ENCODE peak calls at places on chromosomes 11 and 22, in nine cellular contexts. One of them, this sample, is unnamed.

GRCh38 chr22:35065796-35066218 is at the start of gene ISX:
- DNase-seq in breast epithelium: no peak
- DNase-seq in tibial artery: no peak
- DNase-seq in psoas muscle: no peak
- DNase-seq in stomach: no peak
- DNase-seq in mucosa of descending colon: peak; percentile 79
- DNase-seq in tibial nerve: no peak
- DNase-seq in thyroid gland: no peak
- DNase-seq in upper lobe of right lung: no peak
- DNase-seq in this sample: no peak

GRCh38 chr11:68998390-68998911 is 14.6 kb downstream of the MRGPRF start:
- DNase-seq in breast epithelium: no peak
- DNase-seq in tibial artery: peak; percentile 64
- DNase-seq in psoas muscle: peak; percentile 50
- DNase-seq in stomach: no peak
- DNase-seq in mucosa of descending colon: no peak
- DNase-seq in tibial nerve: peak; percentile 9
- DNase-seq in thyroid gland: no peak
- DNase-seq in upper lobe of right lung: peak; percentile 42
- DNase-seq in this sample: peak; percentile 21

GRCh38 chr11:95245038-95245437 is 14.0 kb upstream of the SESN3 start:
- DNase-seq in breast epithelium: no peak
- DNase-seq in tibial artery: no peak
- DNase-seq in psoas muscle: no peak
- DNase-seq in stomach: no peak
- DNase-seq in mucosa of descending colon: no peak
- DNase-seq in tibial nerve: no peak
- DNase-seq in thyroid gland: no peak
- DNase-seq in upper lobe of right lung: no peak
- DNase-seq in this sample: no peak

GRCh38 chr11:119585038-119585666 is 143.8 kb downstream of the NECTIN1 start:
- DNase-seq in breast epithelium: peak; percentile 70
- DNase-seq in tibial artery: no peak
- DNase-seq in psoas muscle: no peak
- DNase-seq in stomach: peak; percentile 48
- DNase-seq in mucosa of descending colon: peak; percentile 11
- DNase-seq in tibial nerve: no peak
- DNase-seq in thyroid gland: peak; percentile 43
- DNase-seq in upper lobe of right lung: no peak
- DNase-seq in this sample: peak; percentile 79

GRCh38 chr11:8230178-8230859 is 33.4 kb downstream of the LMO1 start:
- DNase-seq in breast epithelium: no peak
- DNase-seq in tibial artery: no peak
- DNase-seq in psoas muscle: no peak
- DNase-seq in stomach: no peak
- DNase-seq in mucosa of descending colon: no peak
- DNase-seq in tibial nerve: no peak
- DNase-seq in thyroid gland: no peak
- DNase-seq in upper lobe of right lung: peak; percentile 56
- DNase-seq in this sample: no peak

GRCh38 chr11:15580775-15581095 is 466.0 kb downstream of the INSC start:
- DNase-seq in breast epithelium: no peak
- DNase-seq in tibial artery: no peak
- DNase-seq in psoas muscle: no peak
- DNase-seq in stomach: no peak
- DNase-seq in mucosa of descending colon: no peak
- DNase-seq in tibial nerve: no peak
- DNase-seq in thyroid gland: no peak
- DNase-seq in upper lobe of right lung: no peak
- DNase-seq in this sample: no peak

GRCh38 chr11:12017243-12017678 is 8.8 kb upstream of the DKK3 start:
- DNase-seq in breast epithelium: no peak
- DNase-seq in tibial artery: no peak
- DNase-seq in psoas muscle: no peak
- DNase-seq in stomach: no peak
- DNase-seq in mucosa of descending colon: no peak
- DNase-seq in tibial nerve: no peak
- DNase-seq in thyroid gland: no peak
- DNase-seq in upper lobe of right lung: no peak
- DNase-seq in this sample: no peak

GRCh38 chr11:65865550-65866172 is 5.4 kb downstream of the MUS81 start:
- DNase-seq in breast epithelium: no peak
- DNase-seq in tibial artery: no peak
- DNase-seq in psoas muscle: peak; percentile 34
- DNase-seq in stomach: no peak
- DNase-seq in mucosa of descending colon: no peak
- DNase-seq in tibial nerve: no peak
- DNase-seq in thyroid gland: no peak
- DNase-seq in upper lobe of right lung: peak; percentile 57
- DNase-seq in this sample: peak; percentile 62

GRCh38 chr11:111283945-111284481 is 14.3 kb upstream of the POU2AF3 start:
- DNase-seq in breast epithelium: no peak
- DNase-seq in tibial artery: no peak
- DNase-seq in psoas muscle: peak; percentile 85
- DNase-seq in stomach: peak; percentile 67
- DNase-seq in mucosa of descending colon: peak; percentile 78
- DNase-seq in tibial nerve: peak; percentile 54
- DNase-seq in thyroid gland: no peak
- DNase-seq in upper lobe of right lung: no peak
- DNase-seq in this sample: peak; percentile 76

GRCh38 chr22:38196791-38197429 is 4.9 kb upstream of the MAFF start:
- DNase-seq in breast epithelium: no peak
- DNase-seq in tibial artery: no peak
- DNase-seq in psoas muscle: no peak
- DNase-seq in stomach: no peak
- DNase-seq in mucosa of descending colon: peak; percentile 59
- DNase-seq in tibial nerve: no peak
- DNase-seq in thyroid gland: peak; percentile 83
- DNase-seq in upper lobe of right lung: no peak
- DNase-seq in this sample: no peak

GRCh38 chr11:72398058-72398758 is 36.1 kb downstream of the CLPB start:
- DNase-seq in breast epithelium: no peak
- DNase-seq in tibial artery: no peak
- DNase-seq in psoas muscle: no peak
- DNase-seq in stomach: no peak
- DNase-seq in mucosa of descending colon: no peak
- DNase-seq in tibial nerve: no peak
- DNase-seq in thyroid gland: peak; percentile 66
- DNase-seq in upper lobe of right lung: no peak
- DNase-seq in this sample: no peak

GRCh38 chr22:35656284-35656752 is 8.1 kb downstream of the APOL6 start:
- DNase-seq in breast epithelium: no peak
- DNase-seq in tibial artery: no peak
- DNase-seq in psoas muscle: no peak
- DNase-seq in stomach: no peak
- DNase-seq in mucosa of descending colon: no peak
- DNase-seq in tibial nerve: no peak
- DNase-seq in thyroid gland: no peak
- DNase-seq in upper lobe of right lung: no peak
- DNase-seq in this sample: no peak

GRCh38 chr22:21994881-21995444 is 12.4 kb upstream of the TOP3B start:
- DNase-seq in breast epithelium: no peak
- DNase-seq in tibial artery: no peak
- DNase-seq in psoas muscle: no peak
- DNase-seq in stomach: no peak
- DNase-seq in mucosa of descending colon: no peak
- DNase-seq in tibial nerve: no peak
- DNase-seq in thyroid gland: no peak
- DNase-seq in upper lobe of right lung: no peak
- DNase-seq in this sample: no peak

GRCh38 chr11:67316882-67317364 is 13.6 kb downstream of the SSH3 start:
- DNase-seq in breast epithelium: no peak
- DNase-seq in tibial artery: no peak
- DNase-seq in psoas muscle: no peak
- DNase-seq in stomach: no peak
- DNase-seq in mucosa of descending colon: no peak
- DNase-seq in tibial nerve: no peak
- DNase-seq in thyroid gland: no peak
- DNase-seq in upper lobe of right lung: no peak
- DNase-seq in this sample: no peak

GRCh38 chr11:1292644-1293618 is 16.5 kb downstream of the TOLLIP start:
- DNase-seq in breast epithelium: no peak
- DNase-seq in tibial artery: peak; percentile 57
- DNase-seq in psoas muscle: peak; percentile 38
- DNase-seq in stomach: no peak
- DNase-seq in mucosa of descending colon: no peak
- DNase-seq in tibial nerve: no peak
- DNase-seq in thyroid gland: no peak
- DNase-seq in upper lobe of right lung: peak; percentile 54
- DNase-seq in this sample: peak; percentile 28

GRCh38 chr11:1295591-1295990 is 13.8 kb downstream of the TOLLIP start:
- DNase-seq in breast epithelium: no peak
- DNase-seq in tibial artery: no peak
- DNase-seq in psoas muscle: no peak
- DNase-seq in stomach: no peak
- DNase-seq in mucosa of descending colon: no peak
- DNase-seq in tibial nerve: no peak
- DNase-seq in thyroid gland: no peak
- DNase-seq in upper lobe of right lung: peak; percentile 62
- DNase-seq in this sample: peak; percentile 22

GRCh38 chr11:1292018-1292643 is 17.3 kb downstream of the TOLLIP start:
- DNase-seq in breast epithelium: no peak
- DNase-seq in tibial artery: no peak
- DNase-seq in psoas muscle: no peak
- DNase-seq in stomach: no peak
- DNase-seq in mucosa of descending colon: no peak
- DNase-seq in tibial nerve: no peak
- DNase-seq in thyroid gland: no peak
- DNase-seq in upper lobe of right lung: no peak
- DNase-seq in this sample: no peak

GRCh38 chr11:1295086-1295485 is 14.3 kb downstream of the TOLLIP start:
- DNase-seq in breast epithelium: no peak
- DNase-seq in tibial artery: no peak
- DNase-seq in psoas muscle: peak; percentile 38
- DNase-seq in stomach: no peak
- DNase-seq in mucosa of descending colon: no peak
- DNase-seq in tibial nerve: no peak
- DNase-seq in thyroid gland: no peak
- DNase-seq in upper lobe of right lung: peak; percentile 51
- DNase-seq in this sample: no peak

DNA sequence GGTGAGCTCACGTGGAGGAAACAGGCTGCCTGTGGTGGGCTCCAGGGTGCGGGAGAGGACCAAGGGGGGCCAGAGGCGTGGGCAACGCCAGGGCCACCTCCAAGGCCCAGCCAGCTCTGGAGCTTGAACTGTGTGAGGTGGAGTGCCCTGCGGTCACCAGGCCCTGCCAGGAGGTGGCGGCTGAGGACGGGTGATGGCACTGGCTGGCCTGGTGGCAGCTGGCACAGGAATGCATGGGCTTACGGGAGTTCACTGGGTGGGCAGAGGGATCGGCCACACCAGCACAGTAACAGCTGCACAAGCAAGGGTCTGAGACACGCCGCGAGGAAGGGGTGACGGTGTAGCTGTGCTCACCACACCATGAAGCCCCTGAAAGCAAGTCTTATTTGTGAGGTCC is 15.8 kb downstream of the TOLLIP start:
- DNase-seq in breast epithelium: no peak
- DNase-seq in tibial artery: no peak
- DNase-seq in psoas muscle: peak; percentile 74
- DNase-seq in stomach: peak; percentile 56
- DNase-seq in mucosa of descending colon: peak; percentile 63
- DNase-seq in tibial nerve: no peak
- DNase-seq in thyroid gland: no peak
- DNase-seq in upper lobe of right lung: peak; percentile 66
- DNase-seq in this sample: peak; percentile 34
- TF ChIP-seq CTCF in breast epithelium: no peak
- TF ChIP-seq CTCF in tibial artery: no peak
- TF ChIP-seq CTCF in psoas muscle: peak; percentile 51
- TF ChIP-seq CTCF in stomach: peak; percentile 11
- TF ChIP-seq CTCF in mucosa of descending colon: no peak
- TF ChIP-seq CTCF in tibial nerve: peak; percentile 11
- TF ChIP-seq CTCF in thyroid gland: no peak
- TF ChIP-seq CTCF in upper lobe of right lung: peak; percentile 24
- TF ChIP-seq CTCF in this sample: no peak

GRCh38 chr11:31953803-31954327 is 137.0 kb upstream of the RCN1 start:
- DNase-seq in breast epithelium: no peak
- DNase-seq in tibial artery: no peak
- DNase-seq in psoas muscle: no peak
- DNase-seq in stomach: no peak
- DNase-seq in mucosa of descending colon: no peak
- DNase-seq in tibial nerve: no peak
- DNase-seq in thyroid gland: no peak
- DNase-seq in upper lobe of right lung: no peak
- DNase-seq in this sample: no peak

GRCh38 chr11:31957674-31958073 is 133.2 kb upstream of the RCN1 start:
- DNase-seq in breast epithelium: no peak
- DNase-seq in tibial artery: no peak
- DNase-seq in psoas muscle: no peak
- DNase-seq in stomach: no peak
- DNase-seq in mucosa of descending colon: no peak
- DNase-seq in tibial nerve: no peak
- DNase-seq in thyroid gland: no peak
- DNase-seq in upper lobe of right lung: no peak
- DNase-seq in this sample: no peak

GRCh38 chr11:31955838-31956237 is 135.0 kb upstream of the RCN1 start:
- DNase-seq in breast epithelium: no peak
- DNase-seq in tibial artery: no peak
- DNase-seq in psoas muscle: no peak
- DNase-seq in stomach: no peak
- DNase-seq in mucosa of descending colon: no peak
- DNase-seq in tibial nerve: no peak
- DNase-seq in thyroid gland: no peak
- DNase-seq in upper lobe of right lung: no peak
- DNase-seq in this sample: no peak

GRCh38 chr11:31958086-31958735 is 132.7 kb upstream of the RCN1 start:
- DNase-seq in breast epithelium: no peak
- DNase-seq in tibial artery: no peak
- DNase-seq in psoas muscle: peak; percentile 77
- DNase-seq in stomach: peak; percentile 60
- DNase-seq in mucosa of descending colon: peak; percentile 72
- DNase-seq in tibial nerve: peak; percentile 19
- DNase-seq in thyroid gland: peak; percentile 50
- DNase-seq in upper lobe of right lung: peak; percentile 77
- DNase-seq in this sample: peak; percentile 56

GRCh38 chr11:31956310-31956709 is 134.6 kb upstream of the RCN1 start:
- DNase-seq in breast epithelium: no peak
- DNase-seq in tibial artery: no peak
- DNase-seq in psoas muscle: no peak
- DNase-seq in stomach: no peak
- DNase-seq in mucosa of descending colon: no peak
- DNase-seq in tibial nerve: no peak
- DNase-seq in thyroid gland: no peak
- DNase-seq in upper lobe of right lung: no peak
- DNase-seq in this sample: no peak
- H3K4me1 ChIP-seq in breast epithelium: no peaks in the 10 kb centered on the region
- H3K4me1 ChIP-seq in tibial artery: no peaks in the 10 kb centered on the region
- H3K4me1 ChIP-seq in psoas muscle: no peaks in the 10 kb centered on the region
- H3K4me1 ChIP-seq in stomach: no peaks in the 10 kb centered on the region
- H3K4me1 ChIP-seq in mucosa of descending colon: no peaks in the 10 kb centered on the region
- H3K4me1 ChIP-seq in tibial nerve: no peaks in the 10 kb centered on the region
- H3K4me1 ChIP-seq in thyroid gland: no peaks in the 10 kb centered on the region
- H3K4me1 ChIP-seq in upper lobe of right lung: no peaks in the 10 kb centered on the region
- H3K4me1 ChIP-seq in this sample: no peaks in the 10 kb centered on the region

GRCh38 chr11:22730319-22730718 is 63.9 kb downstream of the GAS2 start:
- DNase-seq in breast epithelium: no peak
- DNase-seq in tibial artery: no peak
- DNase-seq in psoas muscle: no peak
- DNase-seq in stomach: no peak
- DNase-seq in mucosa of descending colon: peak; percentile 42
- DNase-seq in tibial nerve: no peak
- DNase-seq in thyroid gland: no peak
- DNase-seq in upper lobe of right lung: no peak
- DNase-seq in this sample: no peak
- TF ChIP-seq CTCF in breast epithelium: no peak
- TF ChIP-seq CTCF in tibial artery: no peak
- TF ChIP-seq CTCF in psoas muscle: peak; percentile 52
- TF ChIP-seq CTCF in stomach: no peak
- TF ChIP-seq CTCF in mucosa of descending colon: no peak
- TF ChIP-seq CTCF in tibial nerve: no peak
- TF ChIP-seq CTCF in thyroid gland: no peak
- TF ChIP-seq CTCF in upper lobe of right lung: no peak
- TF ChIP-seq CTCF in this sample: no peak

GRCh38 chr11:45860348-45860747 is 13.1 kb downstream of the CRY2 start:
- DNase-seq in breast epithelium: no peak
- DNase-seq in tibial artery: no peak
- DNase-seq in psoas muscle: no peak
- DNase-seq in stomach: no peak
- DNase-seq in mucosa of descending colon: no peak
- DNase-seq in tibial nerve: no peak
- DNase-seq in thyroid gland: no peak
- DNase-seq in upper lobe of right lung: no peak
- DNase-seq in this sample: no peak
- H3K4me1 ChIP-seq in breast epithelium: peaks cover 19% of the 10 kb centered on the region
- H3K4me1 ChIP-seq in tibial artery: peaks cover 53% of the 10 kb centered on the region
- H3K4me1 ChIP-seq in psoas muscle: peaks cover 63% of the 10 kb centered on the region
- H3K4me1 ChIP-seq in stomach: peaks cover 60% of the 10 kb centered on the region
- H3K4me1 ChIP-seq in mucosa of descending colon: peaks cover 28% of the 10 kb centered on the region
- H3K4me1 ChIP-seq in tibial nerve: peaks cover 49% of the 10 kb centered on the region
- H3K4me1 ChIP-seq in thyroid gland: peaks cover 51% of the 10 kb centered on the region
- H3K4me1 ChIP-seq in upper lobe of right lung: peaks cover 54% of the 10 kb centered on the region
- H3K4me1 ChIP-seq in this sample: peaks cover 42% of the 10 kb centered on the region

This sample was measured in left lung.